ENCODE peak calls at places on chromosomes 11 and 22, in four cellular contexts. Y is HepG2, H is K562, O is SK-N-SH. L is an unnamed sample.

GRCh38 chr11:15565846-15566245 is 451.1 kb downstream of the INSC start:
- DNase-seq in Y (no peak), H (no peak), O (no peak), L (no peak)

GRCh38 chr11:120601566-120601965 is 90.0 kb downstream of the GRIK4 start:
- DNase-seq in H (no peak), O (no peak), Y (no peak), L (no peak)

GRCh38 chr11:104946907-104947306 is 21.5 kb downstream of the CASP4 start:
- DNase-seq in H (no peak), O (no peak), Y (peak; percentile 78), L (peak; percentile 43)

GRCh38 chr22:37290737-37291136 is 8.4 kb downstream of the CYTH4 start:
- DNase-seq in O (no peak), H (no peak), Y (no peak), L (no peak)

GRCh38 chr11:75248924-75249256 is 8.3 kb downstream of the TPBGL start:
- DNase-seq in H (no peak), Y (no peak), O (no peak), L (no peak)

GRCh38 chr22:19766506-19767426 is 6.2 kb downstream of the TBX1 start:
- DNase-seq in Y (no peak), O (peak; percentile 78), H (peak; percentile 82), L (peak; percentile 63)

GRCh38 chr11:111999111-111999510 is 26.1 kb upstream of the DLAT start:
- DNase-seq in O (no peak), Y (no peak), H (no peak), L (no peak)

GRCh38 chr11:82521427-82521826 is 212.2 kb downstream of the FAM181B start:
- DNase-seq in H (no peak), Y (no peak), O (no peak), L (peak; percentile 16)

GRCh38 chr22:38267086-38267485 is 5.7 kb downstream of the TMEM184B start:
- DNase-seq in H (peak; percentile 60), Y (no peak), O (no peak), L (peak; percentile 39)

GRCh38 chr11:94148189-94148588 is 19.5 kb downstream of the PANX1 start:
- DNase-seq in Y (no peak), H (no peak), O (no peak), L (no peak)

GRCh38 chr11:20112291-20113146 is 47.8 kb downstream of the DBX1 start:
- DNase-seq in H (peak; percentile 82), Y (no peak), O (peak; percentile 44), L (peak; percentile 29)

GRCh38 chr11:70612459-70613141 is 214.3 kb downstream of the CTTN start:
- DNase-seq in O (no peak), H (no peak), Y (no peak), L (no peak)

GRCh38 chr22:38504731-38505594 is 1.1 kb downstream of the DDX17 start:
- DNase-seq in Y (peak; percentile 53), H (peak; percentile 62), O (peak; percentile 11), L (peak; percentile 63)

GRCh38 chr11:112795142-112795815 is 165.9 kb upstream of the NCAM1 start:
- DNase-seq in H (peak; percentile 70), O (peak; percentile 56), Y (peak; percentile 19), L (peak; percentile 2)

GRCh38 chr11:74680703-74681531 is 50.3 kb downstream of the CHRDL2 start:
- DNase-seq in O (no peak), Y (no peak), H (no peak), L (no peak)

GRCh38 chr22:50190182-50190951 is 4.7 kb downstream of the TRABD start:
- DNase-seq in O (peak; percentile 91), H (peak; percentile 87), Y (no peak), L (peak; percentile 95)

GRCh38 chr11:9672288-9672916 is 8.5 kb downstream of the SWAP70 start:
- DNase-seq in H (no peak), Y (no peak), O (no peak), L (no peak)

GRCh38 chr11:102322560-102322959 is 5.3 kb downstream of the BIRC3 start:
- DNase-seq in O (no peak), H (no peak), Y (no peak), L (no peak)

GRCh38 chr11:64546600-64546999 is 44.4 kb upstream of the SLC22A12 start:
- DNase-seq in Y (no peak), H (no peak), O (no peak), L (no peak)

GRCh38 chr22:45302047-45302446 is 7.7 kb upstream of the FAM118A start:
- DNase-seq in H (no peak), Y (peak; percentile 81), O (no peak), L (peak; percentile 61)

GRCh38 chr22:24146791-24147353 is 34.4 kb upstream of the SUSD2 start:
- DNase-seq in Y (no peak), O (peak; percentile 75), H (no peak), L (no peak)

GRCh38 chr11:71946144-71946571 is 17.3 kb downstream of the RNF121 start:
- DNase-seq in Y (peak; percentile 22), O (no peak), H (no peak), L (no peak)

GRCh38 chr11:57387284-57388030 is 3.0 kb downstream of the PRG2 start:
- DNase-seq in O (no peak), Y (no peak), H (peak; percentile 40), L (peak; percentile 40)

GRCh38 chr11:58524232-58525036 is 16.5 kb upstream of the OR5B21 start:
- DNase-seq in H (peak; percentile 67), Y (peak; percentile 68), O (peak; percentile 61), L (peak; percentile 69)

GRCh38 chr11:81165164-81165563 is 1568.5 kb downstream of the FAM181B start:
- DNase-seq in H (no peak), Y (no peak), O (no peak), L (no peak)

GRCh38 chr11:119889728-119890280 is 160.8 kb upstream of the NECTIN1 start:
- DNase-seq in Y (no peak), O (peak; percentile 58), H (no peak), L (no peak)

GRCh38 chr11:64843971-64844329 is 503 bp downstream of the CDC42BPG start:
- DNase-seq in Y (no peak), O (no peak), H (no peak), L (no peak)

GRCh38 chr11:121596195-121597145 is 143.7 kb upstream of the SORL1-AS1 start:
- DNase-seq in Y (no peak), O (no peak), H (no peak), L (no peak)

DNA sequence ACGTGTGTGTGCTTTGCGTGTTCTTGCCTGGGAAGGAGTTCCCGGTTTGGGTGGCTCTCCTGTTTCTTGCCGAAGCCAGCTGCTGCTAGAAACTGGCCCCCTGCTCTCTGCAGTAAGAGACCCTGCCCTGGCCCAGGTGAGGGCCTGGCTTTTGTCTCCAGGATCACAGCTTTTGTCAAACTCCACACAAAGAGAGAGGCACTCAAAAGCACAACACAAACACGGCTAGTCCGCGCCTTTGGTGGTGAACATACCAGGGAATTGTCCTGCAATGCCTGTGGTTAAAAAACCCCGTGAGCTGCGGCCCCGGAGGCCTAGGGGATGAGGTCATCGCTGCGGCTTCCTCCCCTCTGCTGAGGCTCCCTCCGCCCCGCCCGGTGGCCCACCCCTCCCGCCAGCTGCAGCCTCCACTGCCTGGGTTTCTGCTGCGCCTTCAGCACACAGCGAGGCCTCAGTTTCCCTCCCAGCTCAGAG is 88.9 kb downstream of the KCNQ1 start:
- DNase-seq in Y (peak; percentile 85), H (peak; percentile 80), O (no peak), L (peak; percentile 61)
- TF ChIP-seq GABPA in Y (no peak), H (no peak), O (no peak), L (no peak)

DNA sequence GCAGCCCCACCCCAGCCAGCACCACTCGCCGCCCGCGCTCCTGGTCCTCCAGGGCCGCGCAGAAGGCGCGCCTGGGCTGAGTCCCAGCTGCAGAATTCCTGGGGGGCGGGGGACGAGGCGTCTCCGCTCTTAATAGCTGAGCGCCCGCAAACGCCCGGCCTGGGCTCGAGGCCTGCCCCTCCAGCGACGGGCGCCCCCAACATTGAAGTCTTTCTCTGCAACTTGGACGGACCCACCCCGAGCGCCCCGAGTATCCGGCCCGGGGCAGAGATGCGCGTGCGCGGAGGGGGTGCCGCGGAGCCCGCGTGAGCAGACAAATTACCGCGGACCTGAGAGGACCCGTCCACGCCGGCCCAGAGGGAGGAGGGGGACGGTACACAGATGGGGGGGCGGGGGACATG is 6.7 kb upstream of the SYT7 start:
- DNase-seq in Y (no peak), H (peak; percentile 29), O (no peak), L (no peak)
- H3K4me3 ChIP-seq in Y (no peak overlapping the region), H (no peak overlapping the region), O (no peak overlapping the region), L (no peak overlapping the region)

DNA sequence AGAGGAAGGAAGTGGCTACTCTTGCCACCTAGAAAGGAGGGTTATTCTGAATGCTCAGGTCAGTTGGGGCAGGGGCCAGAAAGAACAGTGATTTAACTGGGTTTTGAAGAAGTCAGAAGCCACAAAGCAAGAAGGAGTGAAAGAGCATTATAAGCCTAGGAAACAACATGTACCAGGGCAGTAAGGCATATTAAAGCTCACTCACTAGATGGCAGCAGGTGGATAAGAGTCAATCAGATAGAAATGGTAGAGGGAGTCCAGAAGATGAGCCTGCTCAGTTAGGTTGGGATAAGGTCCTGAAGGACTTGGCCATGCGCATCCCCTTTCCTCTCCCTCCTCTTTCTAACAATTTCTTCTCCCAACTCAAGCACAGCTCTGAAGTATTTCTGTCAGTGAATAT is 22.0 kb upstream of the PATE1 start:
- DNase-seq in H (peak; percentile 11), Y (peak; percentile 22), O (no peak), L (no peak)
- TF ChIP-seq CTCF in H (no peak), Y (peak; percentile 42), O (peak; percentile 52), L (peak; percentile 2)

GRCh38 chr11:11898648-11899047 is 56.9 kb downstream of the USP47 start:
- DNase-seq in O (no peak), H (no peak), Y (no peak), L (no peak)
- TF ChIP-seq GABPA in O (no peak), H (no peak), Y (no peak), L (no peak)

GRCh38 chr11:6259638-6260019 is at the start of gene CCKBR:
- DNase-seq in O (peak; percentile 61), Y (no peak), H (no peak), L (no peak)

GRCh38 chr11:6258141-6258540 is 1.5 kb upstream of the CCKBR start:
- DNase-seq in H (no peak), O (no peak), Y (no peak), L (no peak)

GRCh38 chr11:6263664-6264063 is 4.0 kb downstream of the CCKBR start:
- DNase-seq in O (peak; percentile 0), H (no peak), Y (no peak), L (no peak)

GRCh38 chr11:6258571-6258998 is 1.1 kb upstream of the CCKBR start:
- DNase-seq in Y (no peak), H (no peak), O (no peak), L (no peak)

GRCh38 chr11:6260207-6260726 is 629 bp downstream of the CCKBR start:
- DNase-seq in O (no peak), Y (no peak), H (no peak), L (no peak)
- H3K4me3 ChIP-seq in O (no peak overlapping the region), Y (no peak overlapping the region), H (no peak overlapping the region), L (no peak overlapping the region)

GRCh38 chr11:31959711-31960110 is 131.2 kb upstream of the RCN1 start:
- DNase-seq in O (no peak), Y (no peak), H (no peak), L (no peak)

GRCh38 chr11:31955838-31956237 is 135.0 kb upstream of the RCN1 start:
- DNase-seq in Y (no peak), O (no peak), H (no peak), L (no peak)

GRCh38 chr11:31956310-31956709 is 134.6 kb upstream of the RCN1 start:
- DNase-seq in Y (no peak), H (no peak), O (no peak), L (no peak)

GRCh38 chr11:31957674-31958073 is 133.2 kb upstream of the RCN1 start:
- DNase-seq in H (no peak), Y (no peak), O (no peak), L (no peak)

GRCh38 chr11:31958086-31958735 is 132.7 kb upstream of the RCN1 start:
- DNase-seq in H (peak; percentile 72), O (peak; percentile 60), Y (peak; percentile 15), L (peak; percentile 42)
- TF ChIP-seq CTCF in H (peak; percentile 90), O (peak; percentile 73), Y (peak; percentile 76), L (peak; percentile 67)

L was measured in HL-60.